ENCODE peak calls at places on chromosomes 6 and 20, in eight cellular contexts. One of them, this sample, is unnamed.

GRCh38 chr6:57123111-57123510 is 33.1 kb downstream of the ZNF451 start:
- DNase-seq in mucosa of descending colon: no peak
- DNase-seq in Calu3: no peak
- DNase-seq in omental fat pad: no peak
- DNase-seq in GM12864: no peak
- DNase-seq in epithelial cell of esophagus: peak
- DNase-seq in AG10803: no peak
- DNase-seq in cardiac muscle cell: no peak
- DNase-seq in this sample: no peak

GRCh38 chr6:43767553-43768505 is 2.2 kb upstream of the VEGFA start:
- DNase-seq in epithelial cell of esophagus: no peak
- DNase-seq in GM12864: no peak
- DNase-seq in cardiac muscle cell: no peak
- DNase-seq in mucosa of descending colon: peak
- DNase-seq in omental fat pad: no peak
- DNase-seq in Calu3: no peak
- DNase-seq in AG10803: no peak
- DNase-seq in this sample: no peak

GRCh38 chr6:21864211-21864610 is 270.7 kb downstream of the SOX4 start:
- DNase-seq in mucosa of descending colon: no peak
- DNase-seq in Calu3: no peak
- DNase-seq in omental fat pad: no peak
- DNase-seq in AG10803: no peak
- DNase-seq in cardiac muscle cell: no peak
- DNase-seq in epithelial cell of esophagus: no peak
- DNase-seq in GM12864: no peak
- DNase-seq in this sample: no peak

GRCh38 chr6:147508073-147508870 is at the start of gene SAMD5:
- DNase-seq in mucosa of descending colon: peak
- DNase-seq in AG10803: peak
- DNase-seq in GM12864: no peak
- DNase-seq in cardiac muscle cell: peak
- DNase-seq in omental fat pad: no peak
- DNase-seq in epithelial cell of esophagus: peak
- DNase-seq in Calu3: peak
- DNase-seq in this sample: peak

GRCh38 chr6:114061116-114061515 is 90.2 kb upstream of the HDAC2 start:
- DNase-seq in AG10803: no peak
- DNase-seq in GM12864: no peak
- DNase-seq in Calu3: no peak
- DNase-seq in cardiac muscle cell: no peak
- DNase-seq in epithelial cell of esophagus: peak
- DNase-seq in omental fat pad: no peak
- DNase-seq in mucosa of descending colon: no peak
- DNase-seq in this sample: no peak

GRCh38 chr6:43972915-43973304 is 154.3 kb downstream of the MRPL14 start:
- DNase-seq in cardiac muscle cell: peak
- DNase-seq in AG10803: peak
- DNase-seq in GM12864: no peak
- DNase-seq in mucosa of descending colon: peak
- DNase-seq in omental fat pad: peak
- DNase-seq in epithelial cell of esophagus: peak
- DNase-seq in Calu3: no peak
- DNase-seq in this sample: no peak

GRCh38 chr6:55003726-55004415 is 157.3 kb downstream of the FAM83B start:
- DNase-seq in cardiac muscle cell: no peak
- DNase-seq in epithelial cell of esophagus: no peak
- DNase-seq in AG10803: no peak
- DNase-seq in Calu3: no peak
- DNase-seq in omental fat pad: no peak
- DNase-seq in GM12864: no peak
- DNase-seq in mucosa of descending colon: no peak
- DNase-seq in this sample: no peak

GRCh38 chr6:5359413-5359812 is 98.1 kb downstream of the FARS2 start:
- DNase-seq in cardiac muscle cell: no peak
- DNase-seq in AG10803: no peak
- DNase-seq in epithelial cell of esophagus: peak
- DNase-seq in mucosa of descending colon: no peak
- DNase-seq in omental fat pad: no peak
- DNase-seq in Calu3: no peak
- DNase-seq in GM12864: no peak
- DNase-seq in this sample: no peak

GRCh38 chr6:9405369-9405768 is 970.0 kb upstream of the SLC35B3 start:
- DNase-seq in omental fat pad: no peak
- DNase-seq in AG10803: peak
- DNase-seq in Calu3: peak
- DNase-seq in GM12864: no peak
- DNase-seq in epithelial cell of esophagus: peak
- DNase-seq in cardiac muscle cell: no peak
- DNase-seq in mucosa of descending colon: no peak
- DNase-seq in this sample: no peak
- TF ChIP-seq CTCF in omental fat pad: no peak
- TF ChIP-seq CTCF in AG10803: no peak
- TF ChIP-seq CTCF in Calu3: no peak
- TF ChIP-seq CTCF in GM12864: no peak
- TF ChIP-seq CTCF in epithelial cell of esophagus: no peak
- TF ChIP-seq CTCF in cardiac muscle cell: no peak
- TF ChIP-seq CTCF in mucosa of descending colon: no peak
- TF ChIP-seq CTCF in this sample: no peak

GRCh38 chr6:145151624-145152023 is 583.7 kb downstream of the EPM2A start:
- DNase-seq in omental fat pad: no peak
- DNase-seq in AG10803: no peak
- DNase-seq in mucosa of descending colon: no peak
- DNase-seq in Calu3: no peak
- DNase-seq in epithelial cell of esophagus: no peak
- DNase-seq in cardiac muscle cell: peak
- DNase-seq in GM12864: no peak
- DNase-seq in this sample: no peak
- TF ChIP-seq CTCF in omental fat pad: no peak
- TF ChIP-seq CTCF in AG10803: no peak
- TF ChIP-seq CTCF in mucosa of descending colon: no peak
- TF ChIP-seq CTCF in Calu3: no peak
- TF ChIP-seq CTCF in epithelial cell of esophagus: no peak
- TF ChIP-seq CTCF in cardiac muscle cell: no peak
- TF ChIP-seq CTCF in GM12864: no peak
- TF ChIP-seq CTCF in this sample: no peak

DNA sequence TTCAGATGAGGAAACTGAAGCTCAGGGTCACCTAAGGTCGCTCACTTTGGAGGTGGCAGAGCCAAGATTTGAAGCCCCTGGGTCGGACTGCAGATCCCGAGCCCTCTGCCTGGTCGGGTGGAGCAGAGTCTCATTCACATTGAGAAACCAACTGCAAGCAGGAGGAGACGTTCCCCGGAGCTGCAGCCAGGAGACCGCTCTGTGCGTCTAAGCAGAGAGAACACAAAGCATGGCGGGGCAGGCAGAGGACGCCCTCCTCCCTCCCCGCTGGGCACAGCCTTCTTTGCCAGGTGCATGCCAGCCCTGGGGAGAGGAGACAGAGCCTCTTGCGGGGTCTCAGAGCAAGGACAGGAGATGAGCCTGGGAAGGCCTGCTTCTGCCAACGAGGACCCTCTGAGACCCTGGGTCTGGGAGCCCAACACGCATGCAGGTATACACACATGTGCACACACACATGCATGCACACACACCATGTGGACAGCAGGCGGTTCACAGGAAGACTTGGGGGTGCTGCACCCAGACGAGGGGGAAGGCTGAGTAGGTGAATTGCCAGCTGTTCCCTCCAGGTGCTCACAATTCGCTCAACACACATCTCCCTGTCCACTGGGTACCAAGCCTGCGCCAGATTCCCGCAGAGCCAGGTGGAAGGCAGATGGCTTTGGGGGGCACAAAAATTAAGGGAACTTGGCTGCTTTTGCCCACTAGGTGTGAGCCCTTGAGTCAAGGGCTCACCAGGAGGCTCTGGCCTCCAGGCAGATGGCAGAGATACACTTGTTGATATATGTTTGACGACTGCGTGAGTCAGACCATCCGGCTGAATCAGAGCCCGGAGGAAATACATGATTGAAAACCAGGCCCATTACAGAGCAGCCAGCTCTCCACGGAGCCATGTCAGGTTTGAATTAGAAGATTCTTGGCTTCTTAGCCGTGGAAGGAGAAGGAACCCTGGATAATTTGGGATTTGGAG is 5.5 kb upstream of the NTSR1 start:
- DNase-seq in GM12864: no peak
- DNase-seq in mucosa of descending colon: no peak
- DNase-seq in Calu3: peak
- DNase-seq in epithelial cell of esophagus: peak
- DNase-seq in cardiac muscle cell: peak
- DNase-seq in omental fat pad: no peak
- DNase-seq in AG10803: peak
- DNase-seq in this sample: no peak
- TF ChIP-seq CTCF in GM12864: no peak
- TF ChIP-seq CTCF in mucosa of descending colon: no peak
- TF ChIP-seq CTCF in Calu3: peak
- TF ChIP-seq CTCF in epithelial cell of esophagus: peak
- TF ChIP-seq CTCF in cardiac muscle cell: peak
- TF ChIP-seq CTCF in omental fat pad: no peak
- TF ChIP-seq CTCF in AG10803: peak
- TF ChIP-seq CTCF in this sample: no peak

DNA sequence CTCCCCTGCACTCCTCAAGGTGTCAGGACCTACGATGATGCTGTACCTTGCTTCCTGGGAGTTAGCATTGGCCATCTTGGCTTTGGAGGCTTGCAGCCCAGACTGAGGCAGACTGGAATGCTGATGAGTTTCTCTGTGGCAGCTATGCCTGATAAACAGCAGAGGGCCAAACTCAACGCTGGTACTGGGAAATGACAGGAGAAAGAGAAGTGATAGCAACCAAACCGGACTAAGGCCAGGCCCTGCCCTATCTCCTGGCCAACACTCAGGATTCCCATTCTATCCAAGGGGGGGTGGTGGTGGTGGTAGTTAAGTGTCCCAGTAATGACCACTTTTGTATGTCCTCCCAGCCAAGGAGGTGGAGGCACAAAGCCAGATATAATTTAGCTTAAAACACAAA is 90.0 kb upstream of the DTNBP1 start:
- DNase-seq in omental fat pad: no peak
- DNase-seq in epithelial cell of esophagus: no peak
- DNase-seq in cardiac muscle cell: peak
- DNase-seq in Calu3: peak
- DNase-seq in mucosa of descending colon: no peak
- DNase-seq in GM12864: no peak
- DNase-seq in AG10803: peak
- DNase-seq in this sample: no peak
- TF ChIP-seq CTCF in omental fat pad: no peak
- TF ChIP-seq CTCF in epithelial cell of esophagus: peak
- TF ChIP-seq CTCF in cardiac muscle cell: peak
- TF ChIP-seq CTCF in Calu3: no peak
- TF ChIP-seq CTCF in mucosa of descending colon: no peak
- TF ChIP-seq CTCF in GM12864: no peak
- TF ChIP-seq CTCF in AG10803: peak
- TF ChIP-seq CTCF in this sample: no peak